ENCODE peak calls at places on chromosomes 2 and 18, in six cellular contexts. F is EL; D is AG04450; Q is aorta; A is CD8-positive, alpha-beta memory T cell; N is nucleus accumbens. E is an unnamed sample.

GRCh38 chr18:49612515-49613033 is 50.7 kb downstream of the LIPG start:
- DNase-seq in N (no peak), A (no peak), D (no peak), Q (no peak), F (no peak), E (no peak)

GRCh38 chr18:26386002-26386401 is 159.8 kb downstream of the TAF4B start:
- DNase-seq in D (no peak), Q (no peak), A (no peak), N (no peak), F (peak), E (no peak)

GRCh38 chr2:99154643-99155536 is at the start of the genes LIPT1 and TSGA10:
- DNase-seq in A (peak), Q (peak), F (peak), N (peak), D (peak), E (peak)

GRCh38 chr18:13308369-13308768 is 89.8 kb downstream of the LDLRAD4 start:
- DNase-seq in F (no peak), A (no peak), D (no peak), Q (no peak), N (no peak), E (no peak)

GRCh38 chr2:236536727-236537398 is 32.8 kb upstream of the ACKR3 start:
- DNase-seq in F (no peak), A (peak), Q (no peak), N (no peak), D (no peak), E (peak)

GRCh38 chr18:21194871-21195771 is 46.9 kb upstream of the GREB1L start:
- DNase-seq in N (no peak), Q (no peak), F (peak), D (no peak), A (no peak), E (no peak)

GRCh38 chr2:73083886-73084792 is 12.6 kb upstream of the SFXN5 start:
- DNase-seq in Q (no peak), D (no peak), A (no peak), N (no peak), F (no peak), E (no peak)

GRCh38 chr2:150781142-150781541 is 293.7 kb upstream of the RND3 start:
- DNase-seq in Q (no peak), A (no peak), D (no peak), F (no peak), N (no peak), E (no peak)

GRCh38 chr18:76502551-76502950 is 7.5 kb upstream of the ZNF516 start:
- DNase-seq in Q (no peak), A (no peak), F (no peak), N (no peak), D (no peak), E (no peak)

GRCh38 chr2:157785200-157785599 is 90.9 kb downstream of the ACVR1 start:
- DNase-seq in Q (no peak), F (no peak), A (no peak), N (no peak), D (no peak), E (no peak)

GRCh38 chr2:231821908-231822307 is 35.7 kb downstream of the COPS7B start:
- DNase-seq in N (no peak), F (no peak), D (no peak), A (no peak), Q (no peak), E (no peak)

GRCh38 chr2:235568431-235568830 is 74.6 kb downstream of the AGAP1 start:
- DNase-seq in F (peak), N (no peak), A (no peak), D (no peak), Q (no peak), E (no peak)

E was measured in T-helper 2 cell treated with Interferon-gamma antibody and Interleukin-4, amounts not matched to agents 5 μg/mL and 100 μg/mL, for 36 hours.